ENCODE peak calls at places on chromosome 9, in nine cellular contexts. C is Ammon's horn; Q is brain microvascular endothelial cell; H is HT1080; J is cardiac muscle cell; N is GM12878; S is activated CD4-positive, alpha-beta T cell treated with anti-CD3 and anti-CD28 coated beads, Interleukin-2, amount 50 U/mL, for 24 hours; O is tibial nerve; X is CD8-positive, alpha-beta T cell. U is an unnamed sample.

GRCh38 chr9:128203842-128204551 is 818 bp downstream of the DNM1 start:
- DNase-seq in C (peak), Q (no peak), H (peak), J (peak), N (no peak), S (no peak), O (no peak), X (no peak), U (peak)

GRCh38 chr9:113579270-113580040 is 115.9 kb downstream of the RGS3 start:
- DNase-seq in C (peak), Q (peak), H (no peak), J (no peak), N (no peak), S (no peak), O (no peak), X (no peak), U (no peak)

GRCh38 chr9:69746859-69747560 is 12.8 kb downstream of the PTAR1 start:
- DNase-seq in C (no peak), Q (no peak), H (no peak), J (no peak), N (no peak), S (no peak), O (no peak), X (no peak), U (no peak)

GRCh38 chr9:127389391-127390242 is 7.4 kb upstream of the SLC2A8 start:
- DNase-seq in C (no peak), Q (no peak), H (no peak), J (no peak), N (no peak), S (no peak), O (no peak), X (no peak), U (no peak)

GRCh38 chr9:69931340-69931739 is 110.7 kb downstream of the CFAP95 start:
- DNase-seq in C (no peak), Q (no peak), H (no peak), J (peak), N (no peak), S (no peak), O (no peak), X (no peak), U (no peak)

GRCh38 chr9:77022783-77023440 is 3.5 kb downstream of the FOXB2 start:
- DNase-seq in C (no peak), Q (no peak), H (no peak), J (no peak), N (no peak), S (no peak), O (no peak), X (no peak), U (no peak)

GRCh38 chr9:107243757-107244156 is 39.3 kb upstream of the RAD23B start:
- DNase-seq in C (no peak), Q (peak), H (peak), J (no peak), N (no peak), S (no peak), O (no peak), X (no peak), U (no peak)

GRCh38 chr9:95793924-95794828 is 81.3 kb upstream of the ERCC6L2 start:
- DNase-seq in C (no peak), Q (peak), H (peak), J (peak), N (no peak), S (no peak), O (peak), X (no peak), U (no peak)

GRCh38 chr9:116358251-116358650 is 204.7 kb downstream of the PAPPA start:
- DNase-seq in C (no peak), Q (no peak), H (no peak), J (no peak), N (no peak), S (no peak), O (no peak), X (no peak), U (no peak)

GRCh38 chr9:27518809-27519208 is 5.3 kb upstream of the IFNK start:
- DNase-seq in C (no peak), Q (no peak), H (no peak), J (no peak), N (no peak), S (no peak), O (no peak), X (no peak), U (no peak)

GRCh38 chr9:91273853-91274552 is 87.7 kb downstream of the AUH start:
- DNase-seq in C (no peak), Q (peak), H (peak), J (peak), N (no peak), S (no peak), O (no peak), X (no peak), U (no peak)

GRCh38 chr9:8855046-8855445 is 1055.5 kb upstream of the DMAC1 start:
- DNase-seq in C (peak), Q (no peak), H (peak), J (peak), N (no peak), S (no peak), O (no peak), X (no peak), U (peak)

GRCh38 chr9:89522261-89522978 is 24.5 kb upstream of the SEMA4D start:
- DNase-seq in C (peak), Q (no peak), H (peak), J (no peak), N (peak), S (no peak), O (no peak), X (peak), U (no peak)

GRCh38 chr9:88786291-88787054 is 204.8 kb upstream of the S1PR3 start:
- DNase-seq in C (no peak), Q (no peak), H (no peak), J (peak), N (no peak), S (no peak), O (no peak), X (no peak), U (no peak)

GRCh38 chr9:134454386-134454978 is 128.2 kb downstream of the RXRA start:
- DNase-seq in C (no peak), Q (no peak), H (no peak), J (no peak), N (no peak), S (no peak), O (no peak), X (no peak), U (no peak)

GRCh38 chr9:93828331-93829097 is 126.6 kb downstream of the BARX1 start:
- DNase-seq in C (no peak), Q (no peak), H (no peak), J (no peak), N (no peak), S (no peak), O (no peak), X (no peak), U (no peak)

GRCh38 chr9:134546746-134547145 is 94.9 kb upstream of the COL5A1 start:
- DNase-seq in C (no peak), Q (no peak), H (no peak), J (no peak), N (no peak), S (no peak), O (no peak), X (no peak), U (no peak)

GRCh38 chr9:70080481-70081119 is 37.0 kb downstream of the MAMDC2 start:
- DNase-seq in C (peak), Q (peak), H (peak), J (peak), N (no peak), S (no peak), O (peak), X (no peak), U (peak)

GRCh38 chr9:68530618-68531017 is 10.1 kb downstream of the TMEM252 start:
- DNase-seq in C (no peak), Q (peak), H (peak), J (peak), N (no peak), S (no peak), O (peak), X (no peak), U (no peak)

GRCh38 chr9:109868222-109868621 is 88.2 kb downstream of the PALM2AKAP2 start:
- DNase-seq in C (peak), Q (peak), H (no peak), J (peak), N (no peak), S (no peak), O (no peak), X (no peak), U (peak)

GRCh38 chr9:103397868-103398600 is 402.9 kb downstream of the CYLC2 start:
- DNase-seq in C (peak), Q (peak), H (peak), J (peak), N (no peak), S (no peak), O (no peak), X (no peak), U (no peak)

GRCh38 chr9:74887041-74887980 is at the start of gene TRPM6:
- DNase-seq in C (peak), Q (peak), H (peak), J (peak), N (no peak), S (no peak), O (peak), X (no peak), U (peak)

U was measured in cerebellum.